ENCODE peak calls at places on chromosomes 3 and 15, in ten cellular contexts. J is HCT116; E is aorta; Y is MG63; M is naive thymus-derived CD4-positive, alpha-beta T cell; H is transverse colon; Q is heart left ventricle; F is OCI-LY7; O is cardiac muscle cell; R is sigmoid colon. K is an unnamed sample. For H3K9me3, the result is how much of the 10 kb centered on the place peaks cover.

GRCh38 chr3:160291909-160292299 is 66.7 kb downstream of the C3orf80 start:
- DNase-seq in J (no peak), E (no peak), Y (no peak), M (no peak), H (no peak), Q (no peak), F (no peak), O (peak), R (no peak), K (no peak)

GRCh38 chr3:101615525-101615924 is 41.5 kb downstream of the PCNP start:
- DNase-seq in J (no peak), E (no peak), Y (no peak), M (no peak), H (no peak), Q (no peak), F (no peak), O (no peak), R (no peak), K (no peak)

GRCh38 chr3:10792208-10792607 is 23.8 kb upstream of the SLC6A11 start:
- DNase-seq in J (no peak), E (no peak), Y (no peak), M (no peak), H (no peak), Q (no peak), F (no peak), O (no peak), R (no peak), K (no peak)

GRCh38 chr15:40322531-40323238 is 807 bp upstream of the INAFM2 start:
- DNase-seq in J (no peak), E (no peak), Y (no peak), M (no peak), H (peak), Q (no peak), F (no peak), O (peak), R (peak), K (no peak)

GRCh38 chr15:75153084-75153483 is 48.6 kb upstream of the C15orf39 start:
- DNase-seq in J (peak), E (no peak), Y (no peak), M (no peak), H (no peak), Q (no peak), F (peak), O (peak), R (no peak), K (no peak)

GRCh38 chr15:69815793-69816192 is 281.9 kb downstream of the TLE3 start:
- DNase-seq in J (no peak), E (no peak), Y (no peak), M (no peak), H (no peak), Q (no peak), F (no peak), O (no peak), R (no peak), K (no peak)

GRCh38 chr3:70550723-70551319 is 238.4 kb upstream of the MDFIC2 start:
- DNase-seq in J (no peak), E (peak), Y (peak), M (peak), H (peak), Q (peak), F (peak), O (peak), R (peak), K (no peak)

GRCh38 chr15:33292718-33293307 is 18.0 kb upstream of the RYR3 start:
- DNase-seq in J (peak), E (no peak), Y (peak), M (no peak), H (peak), Q (no peak), F (peak), O (peak), R (peak), K (no peak)

GRCh38 chr3:184008161-184008560 is 9.5 kb downstream of the ABCC5 start:
- DNase-seq in J (no peak), E (no peak), Y (no peak), M (no peak), H (no peak), Q (no peak), F (peak), O (no peak), R (no peak), K (no peak)

GRCh38 chr3:125965505-125965904 is 3.5 kb upstream of the ROPN1B start:
- DNase-seq in J (no peak), E (no peak), Y (no peak), M (no peak), H (no peak), Q (no peak), F (no peak), O (no peak), R (no peak), K (no peak)

GRCh38 chr3:90092994-90093393 is 985.6 kb downstream of the EPHA3 start:
- DNase-seq in J (no peak), E (no peak), Y (no peak), M (no peak), H (no peak), Q (no peak), F (peak), O (peak), R (no peak), K (no peak)

GRCh38 chr3:12194669-12195161 is 36.0 kb upstream of the TIMP4 start:
- DNase-seq in J (peak), E (no peak), Y (peak), M (no peak), H (peak), Q (no peak), F (peak), O (no peak), R (no peak), K (no peak)

GRCh38 chr3:69086133-69086722 is 1.5 kb downstream of the ARL6IP5 start:
- DNase-seq in J (peak), E (peak), Y (peak), M (peak), H (peak), Q (peak), F (peak), O (peak), R (peak), K (no peak)

GRCh38 chr3:58025824-58026579 is 17.8 kb downstream of the FLNB start:
- DNase-seq in J (no peak), E (peak), Y (peak), M (no peak), H (no peak), Q (no peak), F (no peak), O (peak), R (peak), K (no peak)

GRCh38 chr3:127779747-127780146 is 42.6 kb downstream of the MGLL start:
- DNase-seq in J (no peak), E (peak), Y (peak), M (no peak), H (no peak), Q (no peak), F (no peak), O (peak), R (no peak), K (no peak)

GRCh38 chr3:174791161-174791560 is 68.0 kb upstream of the NAALADL2 start:
- DNase-seq in J (no peak), E (no peak), Y (no peak), M (no peak), H (no peak), Q (no peak), F (no peak), O (no peak), R (no peak), K (no peak)

GRCh38 chr3:193040836-193041672 is 123.4 kb upstream of the MB21D2 start:
- DNase-seq in J (peak), E (no peak), Y (no peak), M (peak), H (no peak), Q (no peak), F (peak), O (peak), R (no peak), K (no peak)

GRCh38 chr3:33634262-33634661 is 83.8 kb downstream of the CLASP2 start:
- DNase-seq in J (no peak), E (no peak), Y (no peak), M (no peak), H (no peak), Q (no peak), F (no peak), O (no peak), R (no peak), K (no peak)
- H3K9me3 ChIP-seq in J (under half), E (under half), Y (under half), M (under half), H (under half), Q (under half), F (under half), O (under half), R (under half), K (under half)

GRCh38 chr3:112128843-112129727 is 4.0 kb downstream of the GCSAM start:
- DNase-seq in J (no peak), E (no peak), Y (no peak), M (peak), H (no peak), Q (no peak), F (peak), O (no peak), R (no peak), K (no peak)

GRCh38 chr3:112130638-112130993 is 2.4 kb downstream of the GCSAM start:
- DNase-seq in J (no peak), E (no peak), Y (no peak), M (no peak), H (no peak), Q (no peak), F (peak), O (no peak), R (no peak), K (no peak)

GRCh38 chr3:112132088-112132487 is 960 bp downstream of the GCSAM start:
- DNase-seq in J (no peak), E (no peak), Y (no peak), M (no peak), H (no peak), Q (no peak), F (peak), O (no peak), R (no peak), K (no peak)

GRCh38 chr3:112131111-112131510 is 1.9 kb downstream of the GCSAM start:
- DNase-seq in J (no peak), E (no peak), Y (no peak), M (no peak), H (no peak), Q (no peak), F (peak), O (no peak), R (no peak), K (no peak)

GRCh38 chr3:112129925-112130637 is 3.0 kb downstream of the GCSAM start:
- DNase-seq in J (no peak), E (no peak), Y (no peak), M (no peak), H (no peak), Q (no peak), F (peak), O (no peak), R (no peak), K (no peak)
- H3K4me3 ChIP-seq in J (no peak), E (no peak), Y (no peak), M (no peak), H (no peak), Q (no peak), F (peak), O (no peak), R (no peak), K (no peak)

DNA sequence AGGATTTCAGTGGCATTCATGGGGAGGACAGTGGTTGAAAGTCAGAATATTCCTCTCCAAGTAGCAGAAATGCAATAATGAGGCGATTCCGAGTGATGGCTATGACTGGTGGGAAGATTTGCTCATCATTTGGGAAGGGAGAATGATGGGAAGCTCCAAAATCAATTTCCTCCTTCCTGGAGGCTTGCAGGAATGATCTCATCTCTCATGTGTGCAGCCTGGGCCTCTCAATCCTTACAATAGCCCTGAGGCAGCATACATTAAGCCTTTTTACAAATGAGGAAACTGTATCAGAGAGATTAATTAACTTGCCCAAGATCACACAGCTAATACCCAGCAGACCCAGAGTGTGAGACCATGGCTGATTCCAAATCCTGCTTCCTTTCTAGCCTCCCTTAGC is 58.7 kb downstream of the BOC start:
- DNase-seq in J (no peak), E (no peak), Y (no peak), M (no peak), H (no peak), Q (no peak), F (no peak), O (no peak), R (no peak), K (no peak)
- H3K9me3 ChIP-seq in J (under half), E (under half), Y (under half), M (under half), H (under half), Q (under half), F (under half), O (under half), R (under half), K (under half)

DNA sequence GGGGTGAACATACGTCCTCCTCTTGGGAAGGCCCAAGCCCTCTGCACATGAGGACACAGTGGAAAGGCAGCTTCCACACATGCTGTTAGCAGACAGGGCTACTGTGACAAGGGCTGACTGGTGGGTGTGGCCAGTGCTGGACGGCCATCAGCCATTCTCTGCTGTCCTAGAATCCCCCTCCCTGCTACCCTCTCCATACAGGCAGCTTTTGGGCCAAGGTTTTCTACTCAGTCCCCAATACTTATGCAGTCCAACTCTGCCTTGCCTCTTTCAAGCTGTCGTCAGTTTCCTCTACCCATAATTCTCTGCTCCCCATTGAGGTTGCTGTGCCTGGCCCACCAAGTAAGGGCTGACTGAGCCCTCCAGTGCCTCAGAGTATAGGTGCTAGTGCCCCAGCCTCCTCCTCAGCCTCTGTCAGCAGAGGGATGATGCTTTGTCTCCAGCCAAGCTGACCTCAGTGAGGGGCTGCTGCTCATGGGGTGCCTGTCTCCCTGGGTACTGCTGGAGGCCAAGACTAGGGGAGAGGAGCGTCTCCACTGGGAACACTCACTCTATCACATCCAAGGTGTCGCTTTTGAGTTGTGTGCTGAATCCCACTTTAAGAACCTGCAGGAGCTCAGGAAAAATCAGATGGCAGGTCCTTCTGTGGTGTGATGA is 2.8 kb downstream of the LOXL1 start:
- DNase-seq in J (no peak), E (peak), Y (peak), M (no peak), H (no peak), Q (no peak), F (no peak), O (peak), R (no peak), K (no peak)
- H3K4me3 ChIP-seq in J (no peak), E (no peak), Y (peak), M (no peak), H (no peak), Q (peak), F (no peak), O (no peak), R (no peak), K (no peak)

DNA sequence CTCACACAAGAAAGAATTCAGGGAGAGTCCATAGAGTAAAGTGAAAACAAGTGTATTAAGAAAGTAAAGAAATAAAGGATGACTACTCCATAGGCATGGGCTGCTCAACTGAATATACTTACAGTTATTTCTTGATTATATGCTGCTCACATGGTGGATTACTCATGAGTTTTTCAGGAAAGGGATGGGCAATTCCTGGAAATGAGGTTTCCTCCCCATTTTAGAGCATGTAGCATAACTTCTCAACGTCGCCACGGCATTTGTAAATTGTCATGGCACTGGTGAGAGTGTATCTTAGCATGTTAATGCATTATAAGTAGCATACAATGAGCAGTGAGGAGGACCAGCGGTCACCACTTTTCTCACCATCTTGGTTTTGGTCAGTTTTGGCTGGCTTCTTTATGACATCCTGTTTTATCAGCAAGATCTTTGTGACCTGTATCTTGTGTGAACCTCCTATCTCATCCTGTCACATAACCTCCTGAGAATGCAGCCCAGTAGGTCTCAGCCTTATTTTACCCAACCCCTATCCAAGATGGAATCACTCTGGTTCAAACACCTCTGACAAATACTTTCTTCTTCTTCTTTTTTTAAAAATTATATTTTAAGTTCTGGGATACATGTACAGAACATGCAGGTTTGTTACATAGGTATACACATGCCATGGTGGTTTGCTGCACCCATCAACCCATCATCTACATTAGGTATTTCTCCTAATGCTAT is 849.7 kb downstream of the TBL1XR1 start:
- DNase-seq in J (no peak), E (no peak), Y (no peak), M (no peak), H (no peak), Q (no peak), F (no peak), O (no peak), R (no peak), K (no peak)
- H3K9me3 ChIP-seq in J (under half), E (under half), Y (under half), M (under half), H (under half), Q (under half), F (under half), O (under half), R (under half), K (under half)

DNA sequence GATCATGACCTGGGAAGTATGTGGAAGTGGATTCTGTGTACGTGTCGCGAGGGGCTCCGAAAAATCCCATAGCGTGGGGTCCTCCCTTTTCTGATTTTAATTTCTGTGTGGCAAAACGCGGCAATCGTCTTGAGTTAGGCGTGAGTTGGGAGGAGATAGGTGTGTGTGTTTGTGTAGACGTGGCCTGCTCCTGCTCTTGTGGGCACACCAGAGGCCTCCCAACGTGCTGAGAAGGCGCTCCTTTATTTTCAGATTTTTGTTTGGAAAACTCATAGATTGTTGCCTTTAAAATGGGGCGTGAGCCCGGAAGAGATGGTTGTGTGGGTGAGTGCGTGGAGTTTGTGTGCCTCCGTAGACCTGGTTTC is 1.3 kb downstream of the TRIM71 start:
- DNase-seq in J (no peak), E (peak), Y (no peak), M (no peak), H (no peak), Q (no peak), F (no peak), O (no peak), R (no peak), K (no peak)
- H3K4me3 ChIP-seq in J (no peak), E (no peak), Y (no peak), M (no peak), H (no peak), Q (no peak), F (no peak), O (peak), R (no peak), K (peak)

DNA sequence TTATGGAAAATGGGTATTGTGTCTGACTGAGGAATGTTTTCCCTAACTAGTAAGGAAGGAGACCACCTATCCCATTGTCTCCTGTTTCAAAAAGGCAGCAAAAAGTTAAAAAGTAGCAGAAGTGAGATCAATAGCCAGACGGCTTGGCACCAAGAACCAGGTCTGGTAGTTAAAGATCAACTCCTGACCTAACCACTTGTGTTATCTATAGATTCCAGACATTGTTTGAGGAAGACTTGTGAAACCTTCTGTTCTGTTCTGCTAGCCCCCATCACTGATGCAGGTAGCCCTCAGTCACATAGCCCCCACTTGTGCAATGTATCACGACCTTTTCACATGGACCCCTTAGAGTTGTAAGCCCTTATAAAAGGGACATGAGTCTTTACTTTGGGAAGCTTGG is 46.3 kb upstream of the C2CD4B start:
- DNase-seq in J (no peak), E (no peak), Y (no peak), M (no peak), H (no peak), Q (no peak), F (no peak), O (no peak), R (no peak), K (no peak)
- H3K9me3 ChIP-seq in J (under half), E (under half), Y (under half), M (under half), H (under half), Q (under half), F (under half), O (under half), R (under half), K (under half)

DNA sequence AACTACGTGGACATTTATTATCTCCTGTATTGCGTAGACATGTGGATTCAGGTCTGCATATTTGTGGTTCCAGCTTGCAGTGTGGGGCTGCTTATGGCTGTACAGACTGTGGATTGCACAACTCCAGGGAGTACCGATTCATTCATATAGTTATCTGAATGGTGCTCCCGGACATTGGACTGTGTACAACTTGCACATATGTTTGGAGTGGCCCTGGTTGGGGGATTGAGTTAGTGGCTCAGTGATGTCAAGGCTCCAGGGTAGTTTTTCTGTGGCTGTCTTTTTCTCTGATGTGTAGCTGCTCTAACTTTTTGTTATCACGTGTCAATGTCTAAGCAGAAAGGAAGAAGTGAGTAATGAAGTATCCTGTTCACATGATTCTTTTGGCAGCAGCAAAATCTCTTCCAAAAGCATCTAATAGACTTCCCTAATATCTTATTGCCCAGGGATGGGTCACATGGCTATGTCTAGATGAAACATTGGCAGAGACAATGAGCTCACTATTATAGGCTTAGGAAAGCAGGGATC is 15.8 kb downstream of the ST3GAL6 start:
- DNase-seq in J (no peak), E (no peak), Y (peak), M (no peak), H (no peak), Q (no peak), F (no peak), O (no peak), R (no peak), K (no peak)
- H3K4me3 ChIP-seq in J (no peak), E (no peak), Y (no peak), M (no peak), H (no peak), Q (no peak), F (no peak), O (no peak), R (no peak), K (no peak)

GRCh38 chr3:128854382-128854939 is 25.0 kb upstream of the ACAD9 start:
- DNase-seq in J (no peak), E (no peak), Y (no peak), M (no peak), H (no peak), Q (no peak), F (peak), O (no peak), R (no peak), K (no peak)
- H3K9me3 ChIP-seq in J (under half), E (under half), Y (under half), M (under half), H (under half), Q (under half), F (under half), O (under half), R (under half), K (under half)

GRCh38 chr3:32842987-32843386 is 25.2 kb downstream of the TRIM71 start:
- DNase-seq in J (no peak), E (no peak), Y (no peak), M (no peak), H (no peak), Q (no peak), F (no peak), O (no peak), R (no peak), K (no peak)
- H3K4me3 ChIP-seq in J (no peak), E (no peak), Y (no peak), M (no peak), H (no peak), Q (no peak), F (no peak), O (no peak), R (no peak), K (no peak)

K was measured in iPS DF 6.9.